ENCODE peak calls at places on chromosome 4, in five cellular contexts. G is transverse colon; O is thoracic aorta; U is CD8-positive, alpha-beta T cell; L is hepatocyte. Y is an unnamed sample.
A peak's percentile ranks its signal among the peaks of the same experiment; 100 is the strongest.

GRCh38 chr4:86557526-86557925 is 36.6 kb upstream of the PTPN13 start:
- DNase-seq in G (no peak), O (no peak), U (no peak), L (no peak), Y (peak; percentile 36)

GRCh38 chr4:165384186-165384585 is 5.4 kb downstream of the CPE start:
- DNase-seq in G (no peak), O (no peak), U (no peak), L (no peak), Y (no peak)

GRCh38 chr4:37388672-37389368 is 144.3 kb downstream of the NWD2 start:
- DNase-seq in G (no peak), O (no peak), U (no peak), L (no peak), Y (no peak)

GRCh38 chr4:121140712-121141111 is 23.4 kb downstream of the TNIP3 start:
- DNase-seq in G (no peak), O (no peak), U (no peak), L (no peak), Y (no peak)

GRCh38 chr4:81715335-81715734 is 243.6 kb upstream of the RASGEF1B start:
- DNase-seq in G (no peak), O (no peak), U (no peak), L (peak; percentile 40), Y (no peak)

GRCh38 chr4:155707251-155707650 is 40.6 kb downstream of the GUCY1A1 start:
- DNase-seq in G (no peak), O (no peak), U (no peak), L (no peak), Y (no peak)

GRCh38 chr4:179415016-179415841 is 1973.0 kb upstream of the AGA start:
- DNase-seq in G (no peak), O (no peak), U (no peak), L (no peak), Y (no peak)

GRCh38 chr4:176001171-176002006 is 64.3 kb upstream of the WDR17 start:
- DNase-seq in G (peak; percentile 31), O (no peak), U (no peak), L (peak; percentile 45), Y (peak; percentile 6)

GRCh38 chr4:121597346-121597934 is 99.3 kb downstream of the ANXA5 start:
- DNase-seq in G (no peak), O (no peak), U (no peak), L (no peak), Y (peak; percentile 13)

GRCh38 chr4:144347116-144347515 is 206.6 kb upstream of the GYPA start:
- DNase-seq in G (no peak), O (no peak), U (no peak), L (no peak), Y (no peak)

GRCh38 chr4:185592845-185593488 is 57.7 kb upstream of the PDLIM3 start:
- DNase-seq in G (no peak), O (no peak), U (no peak), L (no peak), Y (no peak)

GRCh38 chr4:74715731-74716435 is 78.4 kb downstream of the BTC start:
- DNase-seq in G (no peak), O (no peak), U (no peak), L (no peak), Y (no peak)

DNA sequence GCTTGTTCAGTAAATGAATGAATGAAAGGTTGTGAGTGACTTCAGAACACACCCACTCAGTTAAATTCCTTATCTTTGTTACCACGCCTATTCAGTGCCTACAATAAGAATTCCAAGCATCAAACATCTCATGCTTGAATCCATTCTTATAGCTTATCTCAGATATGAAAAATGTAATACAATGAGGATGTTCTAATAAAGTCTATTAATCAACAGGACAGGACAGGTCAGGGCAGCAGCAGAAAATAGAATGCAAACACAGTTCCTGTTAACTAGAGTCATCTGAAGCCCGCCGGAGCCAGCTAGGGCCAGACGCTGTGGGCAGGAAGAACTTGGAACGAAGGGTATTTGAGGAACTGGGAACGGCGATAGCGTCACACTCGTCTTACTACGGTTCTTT is 48.5 kb downstream of the SEL1L3 start:
- DNase-seq in G (peak; percentile 19), O (peak; percentile 19), U (no peak), L (no peak), Y (peak; percentile 30)
- H3K27ac ChIP-seq in G (no peak overlapping the region), O (peak overlapping the region; percentile 20), U (no peak overlapping the region), L (no peak overlapping the region), Y (peak overlapping the region; percentile 33)

GRCh38 chr4:8371251-8371995 is 69.1 kb downstream of the ACOX3 start:
- DNase-seq in G (no peak), O (no peak), U (no peak), L (no peak), Y (no peak)
- TF ChIP-seq CTCF in G (no peak), O (no peak), U (no peak), L (no peak), Y (no peak)

DNA sequence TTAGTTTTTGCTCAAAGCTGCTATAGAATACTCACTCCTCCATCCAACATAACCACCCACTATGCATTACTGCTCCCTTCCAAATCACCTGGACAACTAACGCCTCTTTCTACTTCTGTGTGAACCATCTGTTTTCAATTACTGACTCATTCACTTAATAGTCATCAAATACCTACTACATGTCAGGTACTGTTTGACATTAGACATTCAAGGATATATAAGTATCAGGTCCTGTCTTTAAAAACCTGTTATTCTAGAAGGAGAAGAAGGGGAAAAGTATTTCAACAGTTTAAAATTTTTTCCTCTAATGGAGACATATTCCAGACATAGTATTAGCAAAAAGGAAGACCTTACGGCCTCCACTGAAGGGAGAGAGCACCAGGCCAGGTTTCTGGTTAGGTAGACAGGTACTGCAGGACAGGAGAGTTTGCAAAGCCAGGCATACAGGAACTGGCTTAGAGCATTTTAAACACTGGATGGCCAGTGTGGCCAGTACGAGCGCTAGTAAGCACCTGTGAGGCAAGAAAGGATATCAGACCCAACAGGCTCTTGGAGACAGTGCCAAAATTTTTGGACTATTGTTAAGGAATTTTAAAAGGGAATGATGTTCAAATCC is 39.0 kb downstream of the SH3RF1 start:
- DNase-seq in G (no peak), O (no peak), U (no peak), L (no peak), Y (peak; percentile 71)
- H3K27ac ChIP-seq in G (no peak overlapping the region), O (no peak overlapping the region), U (no peak overlapping the region), L (peak overlapping the region; percentile 13), Y (peak overlapping the region; percentile 72)

DNA sequence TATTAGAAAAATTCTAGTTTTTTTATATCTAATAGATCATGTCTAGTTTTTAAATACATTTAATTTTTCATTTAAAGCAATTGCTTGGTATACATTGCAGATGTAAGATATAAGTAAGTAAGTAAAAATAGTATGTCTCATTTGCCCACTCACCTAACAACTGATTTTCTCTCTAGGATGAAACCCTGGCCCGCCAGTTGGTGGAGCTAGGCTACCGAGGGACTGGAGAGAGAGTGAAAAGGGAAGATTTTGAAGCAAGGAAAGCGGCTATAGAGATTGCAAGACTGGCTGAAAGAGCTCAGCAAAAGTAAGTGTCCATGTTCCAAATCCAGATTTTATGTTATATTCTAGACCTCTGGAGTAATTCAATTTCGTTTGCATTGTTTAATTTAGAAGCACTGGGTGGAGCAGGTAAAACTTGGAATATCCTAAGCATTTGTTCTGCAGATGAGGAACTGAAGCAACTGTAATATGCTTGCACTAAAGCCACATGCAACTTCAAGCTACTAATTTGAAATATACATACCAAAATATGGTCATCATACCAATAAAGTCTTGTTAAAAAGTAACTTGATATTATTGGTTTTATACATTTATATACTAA is 27.1 kb downstream of the CFAP299 start:
- DNase-seq in G (peak; percentile 47), O (no peak), U (peak; percentile 71), L (peak; percentile 73), Y (peak; percentile 21)
- TF ChIP-seq CTCF in G (peak; percentile 62), O (no peak), U (peak; percentile 67), L (peak; percentile 83), Y (peak; percentile 45)

DNA sequence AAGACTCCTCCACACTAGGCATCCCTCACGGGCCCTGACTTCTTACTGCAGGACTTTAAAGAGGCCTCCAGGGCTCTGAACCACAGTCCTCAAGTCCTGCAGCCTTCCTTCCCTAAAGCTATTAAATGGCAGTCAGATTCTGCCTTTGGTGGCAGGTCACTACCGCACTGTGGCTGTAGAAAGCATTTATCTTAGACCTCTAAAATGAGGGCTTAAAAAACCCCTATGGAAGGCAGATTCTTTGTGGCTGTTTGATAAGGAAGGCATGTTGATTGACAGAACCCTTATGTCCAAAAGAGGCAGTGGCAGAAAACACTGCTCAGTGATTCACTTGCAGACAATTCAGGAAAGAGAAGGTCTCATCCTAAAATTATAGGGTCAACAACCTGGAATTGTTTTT is 79.2 kb downstream of the FBXL5 start:
- DNase-seq in G (no peak), O (no peak), U (no peak), L (no peak), Y (no peak)
- H3K27ac ChIP-seq in G (no peak overlapping the region), O (no peak overlapping the region), U (no peak overlapping the region), L (no peak overlapping the region), Y (no peak overlapping the region)

GRCh38 chr4:183599284-183599683 is 59.7 kb downstream of the RWDD4 start:
- DNase-seq in G (no peak), O (no peak), U (no peak), L (no peak), Y (no peak)

GRCh38 chr4:183602444-183603102 is 56.4 kb downstream of the RWDD4 start:
- DNase-seq in G (no peak), O (no peak), U (no peak), L (no peak), Y (peak; percentile 11)

GRCh38 chr4:183599690-183600089 is 59.3 kb downstream of the RWDD4 start:
- DNase-seq in G (no peak), O (no peak), U (no peak), L (no peak), Y (no peak)

GRCh38 chr4:183601381-183601780 is 57.6 kb downstream of the RWDD4 start:
- DNase-seq in G (no peak), O (no peak), U (no peak), L (no peak), Y (no peak)

GRCh38 chr4:183600189-183600685 is 58.7 kb downstream of the RWDD4 start:
- DNase-seq in G (no peak), O (no peak), U (no peak), L (no peak), Y (no peak)
- TF ChIP-seq CTCF in G (no peak), O (no peak), U (peak; percentile 18), L (peak; percentile 20), Y (no peak)

GRCh38 chr4:24568425-24568824 is 15.9 kb downstream of the DHX15 start:
- DNase-seq in G (no peak), O (no peak), U (no peak), L (no peak), Y (no peak)

GRCh38 chr4:24565054-24565453 is 19.3 kb downstream of the DHX15 start:
- DNase-seq in G (no peak), O (no peak), U (no peak), L (no peak), Y (no peak)

GRCh38 chr4:24561438-24562139 is 22.8 kb downstream of the DHX15 start:
- DNase-seq in G (no peak), O (no peak), U (no peak), L (no peak), Y (no peak)

GRCh38 chr4:24560770-24561415 is 23.5 kb downstream of the DHX15 start:
- DNase-seq in G (no peak), O (no peak), U (no peak), L (no peak), Y (no peak)

DNA sequence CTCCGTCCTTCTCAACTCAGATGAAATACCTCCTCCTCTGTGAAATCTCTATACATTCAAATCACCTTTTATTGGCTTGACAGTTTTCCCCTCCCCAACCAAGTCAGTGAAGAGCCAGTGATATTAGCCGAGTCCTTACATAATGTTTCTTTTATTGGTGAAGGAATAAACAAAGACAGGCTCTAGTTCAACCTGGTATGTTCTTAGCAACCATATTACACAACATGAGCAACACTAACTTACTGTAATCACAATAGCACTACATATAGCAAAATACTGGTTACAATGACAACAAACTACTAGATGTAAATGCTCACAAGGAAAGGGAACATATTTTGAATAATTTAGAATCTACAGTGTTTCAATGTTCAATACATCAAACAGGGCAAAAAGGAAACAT is 19.9 kb downstream of the DHX15 start:
- DNase-seq in G (no peak), O (no peak), U (no peak), L (no peak), Y (no peak)
- H3K27ac ChIP-seq in G (no peak overlapping the region), O (no peak overlapping the region), U (no peak overlapping the region), L (no peak overlapping the region), Y (no peak overlapping the region)

Y was measured in RWPE1.